ENCODE peak calls at places on chromosomes 16 and 17, in five cellular contexts. H is colonic mucosa, L is MM.1S, W is OCI-LY7, V is keratinocyte. R is an unnamed sample.

GRCh38 chr17:68950725-68951124 is 4.5 kb downstream of the ABCA8 start:
- DNase-seq in H (no peak), L (no peak), W (no peak), V (no peak), R (no peak)

GRCh38 chr17:69524854-69525253 is 110.4 kb downstream of the MAP2K6 start:
- DNase-seq in L (no peak), V (no peak), H (no peak), W (no peak), R (no peak)

GRCh38 chr17:39264119-39264518 is 38.4 kb upstream of the STAC2 start:
- DNase-seq in W (no peak), V (no peak), H (no peak), L (no peak), R (no peak)

GRCh38 chr17:60231691-60232090 is 81.9 kb downstream of the CA4 start:
- DNase-seq in L (no peak), W (no peak), H (no peak), V (no peak), R (no peak)

GRCh38 chr16:88618182-88618955 is 20.0 kb upstream of the IL17C start:
- DNase-seq in L (no peak), V (no peak), W (no peak), H (peak), R (no peak)

GRCh38 chr16:49556252-49557069 is 182.9 kb downstream of the C16orf78 start:
- DNase-seq in H (no peak), V (no peak), L (peak), W (peak), R (no peak)

GRCh38 chr17:36544049-36544319 is 735 bp upstream of the GGNBP2 start:
- DNase-seq in V (no peak), W (peak), L (peak), H (no peak), R (no peak)

GRCh38 chr17:63540581-63540980 is 9.7 kb upstream of the DCAF7 start:
- DNase-seq in H (no peak), L (no peak), W (no peak), V (no peak), R (no peak)

GRCh38 chr16:71347146-71347545 is 11.4 kb upstream of the CALB2 start:
- DNase-seq in V (no peak), L (no peak), H (no peak), W (no peak), R (no peak)

GRCh38 chr16:1812732-1813163 is 13.9 kb downstream of the HAGH start:
- DNase-seq in L (no peak), V (no peak), W (peak), H (peak), R (no peak)

GRCh38 chr16:72832640-72833039 is 215.3 kb downstream of the ZFHX3 start:
- DNase-seq in H (peak), V (peak), W (peak), L (peak), R (peak)

GRCh38 chr16:56910654-56911539 is 21.0 kb upstream of the HERPUD1 start:
- DNase-seq in L (peak), V (no peak), W (peak), H (no peak), R (no peak)

GRCh38 chr17:16935786-16936185 is 36.1 kb downstream of the TNFRSF13B start:
- DNase-seq in H (no peak), V (no peak), L (no peak), W (no peak), R (no peak)

GRCh38 chr16:23362460-23363317 is 60.6 kb downstream of the SCNN1B start:
- DNase-seq in W (no peak), L (no peak), H (peak), V (no peak), R (no peak)

GRCh38 chr17:32382526-32383223 is 32.7 kb downstream of the ZNF207 start:
- DNase-seq in V (no peak), H (no peak), L (no peak), W (no peak), R (no peak)

GRCh38 chr16:66741131-66741900 is 10.1 kb downstream of the DYNC1LI2 start:
- DNase-seq in V (no peak), H (peak), L (no peak), W (no peak), R (peak)

GRCh38 chr17:76544916-76545365 is 5.1 kb downstream of the PRCD start:
- DNase-seq in L (no peak), H (no peak), V (no peak), W (no peak), R (no peak)
- H3K4me3 ChIP-seq in L (no peak), H (no peak), V (no peak), W (no peak), R (no peak)

GRCh38 chr17:48492401-48493298 is 38.2 kb downstream of the HOXB1 start:
- DNase-seq in V (no peak), H (peak), L (peak), W (no peak), R (no peak)
- H3K4me3 ChIP-seq in V (peak), H (peak), L (peak), W (no peak), R (peak)

GRCh38 chr16:10616744-10617640 is 36.6 kb upstream of the EMP2 start:
- DNase-seq in L (no peak), W (no peak), H (peak), V (no peak), R (no peak)
- H3K4me3 ChIP-seq in L (no peak), W (no peak), H (no peak), V (peak), R (no peak)

GRCh38 chr17:40621558-40621957 is 26.1 kb downstream of the SMARCE1 start:
- DNase-seq in W (no peak), H (no peak), L (no peak), V (no peak), R (no peak)
- H3K4me3 ChIP-seq in W (no peak), H (no peak), L (no peak), V (no peak), R (no peak)

GRCh38 chr16:86575754-86576557 is 2.4 kb upstream of the FOXL1 start:
- DNase-seq in H (peak), W (peak), L (no peak), V (peak), R (no peak)
- H3K4me3 ChIP-seq in H (peak), W (peak), L (no peak), V (peak), R (peak)

GRCh38 chr17:4770632-4771031 is 1.1 kb upstream of the TM4SF5 start:
- DNase-seq in H (no peak), V (no peak), W (no peak), L (no peak), R (no peak)

GRCh38 chr17:4769628-4770027 is 2.1 kb upstream of the TM4SF5 start:
- DNase-seq in H (no peak), W (peak), L (no peak), V (no peak), R (no peak)

GRCh38 chr17:4772235-4772613 is 538 bp downstream of the TM4SF5 start:
- DNase-seq in H (peak), L (no peak), V (no peak), W (no peak), R (no peak)

GRCh38 chr17:4768281-4768680 is 3.4 kb upstream of the TM4SF5 start:
- DNase-seq in H (no peak), W (no peak), V (no peak), L (no peak), R (no peak)

GRCh38 chr17:4771519-4772234 is at the start of gene TM4SF5:
- DNase-seq in W (no peak), V (no peak), H (peak), L (no peak), R (no peak)
- H3K4me3 ChIP-seq in W (no peak), V (no peak), H (no peak), L (no peak), R (no peak)

GRCh38 chr17:29140631-29141483 is 39.3 kb downstream of the MYO18A start:
- DNase-seq in W (peak), L (no peak), V (no peak), H (no peak), R (no peak)
- H3K4me3 ChIP-seq in W (peak), L (peak), V (no peak), H (peak), R (no peak)

GRCh38 chr17:14058051-14058450 is 11.3 kb upstream of the COX10 start:
- DNase-seq in L (no peak), H (no peak), V (no peak), W (no peak), R (no peak)
- H3K4me3 ChIP-seq in L (no peak), H (no peak), V (no peak), W (no peak), R (no peak)

DNA sequence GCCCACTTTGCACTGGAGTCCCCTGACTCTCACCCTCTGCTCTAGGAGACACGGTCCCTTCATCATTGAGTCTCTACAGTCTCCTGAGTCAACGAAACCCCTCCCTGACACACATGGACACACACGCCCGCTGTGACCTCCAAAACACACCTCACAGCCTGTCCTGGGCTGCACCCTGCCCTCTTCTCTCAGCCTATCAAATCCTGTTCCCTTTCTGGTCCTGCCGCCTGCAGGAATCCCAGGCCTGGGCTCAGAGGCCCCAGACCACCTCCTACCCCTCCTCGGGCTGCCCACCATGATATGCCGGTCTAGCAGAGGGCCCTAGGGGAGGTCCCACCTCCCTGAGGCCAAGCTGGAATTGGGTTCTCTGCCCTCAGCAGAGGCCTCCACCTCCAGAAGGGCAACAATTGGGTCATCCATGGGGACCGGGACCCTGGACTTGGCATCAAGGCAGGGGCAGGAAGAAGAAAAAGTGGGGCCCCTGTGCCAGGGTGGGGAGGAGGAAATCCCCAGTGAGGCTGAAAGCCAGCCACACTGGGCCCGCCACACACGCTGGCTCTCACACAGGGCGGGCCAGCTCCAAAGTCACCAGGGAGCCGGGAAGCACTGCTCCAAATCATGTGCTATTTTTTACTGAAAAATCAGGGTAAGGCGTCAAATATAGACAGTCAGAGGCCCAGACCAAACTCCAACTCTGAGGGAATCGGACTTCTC is 3.4 kb downstream of the PPP1R9B start:
- DNase-seq in W (no peak), H (no peak), L (no peak), V (no peak), R (no peak)
- H3K4me3 ChIP-seq in W (peak), H (peak), L (peak), V (peak), R (peak)

DNA sequence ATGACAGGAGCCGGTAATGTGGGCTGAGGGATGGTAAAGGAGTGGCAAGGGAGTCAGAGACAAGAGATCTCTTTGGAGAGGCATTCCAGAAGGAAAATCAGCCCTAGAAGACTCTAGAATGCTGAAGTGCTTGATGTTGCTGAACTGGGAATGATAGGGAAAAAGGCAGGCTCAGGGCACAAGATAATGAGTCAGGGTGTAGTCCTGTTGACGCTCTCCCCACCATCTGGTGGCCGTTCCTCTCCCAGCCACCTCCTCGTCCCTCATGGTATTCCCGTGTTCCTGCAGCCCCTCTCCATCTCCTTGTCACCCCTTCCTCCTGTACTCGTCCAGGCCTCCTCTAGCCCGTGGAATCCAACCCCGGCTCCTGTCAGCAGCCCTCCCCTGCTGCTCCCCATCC is 11.1 kb upstream of the ALDOA start:
- DNase-seq in H (no peak), L (no peak), V (no peak), W (no peak), R (no peak)
- H3K4me3 ChIP-seq in H (no peak), L (no peak), V (no peak), W (no peak), R (no peak)